ENCODE peak calls at places on chromosome 10, in seven cellular contexts. Y is right cardiac atrium, D is left lung, K is IMR-90, L is tibial artery, W is heart left ventricle, H is upper lobe of right lung. S is an unnamed sample.
A peak's percentile ranks its signal among the peaks of the same experiment; 100 is the strongest.

GRCh38 chr10:114131094-114131493 is 42.9 kb downstream of the CCDC186 start:
- DNase-seq in Y (no peak), D (no peak), K (no peak), L (no peak), W (no peak), H (no peak), S (no peak)

GRCh38 chr10:80526218-80526617 is 11.5 kb upstream of the SH2D4B start:
- DNase-seq in Y (no peak), D (no peak), K (no peak), L (no peak), W (no peak), H (no peak), S (no peak)

GRCh38 chr10:110793887-110794286 is 77.8 kb upstream of the PDCD4 start:
- DNase-seq in Y (no peak), D (no peak), K (peak; percentile 7), L (no peak), W (no peak), H (no peak), S (no peak)

GRCh38 chr10:8393531-8393930 is 339.0 kb downstream of the GATA3 start:
- DNase-seq in Y (no peak), D (no peak), K (no peak), L (no peak), W (no peak), H (no peak), S (no peak)

GRCh38 chr10:103640436-103641181 is 147.1 kb downstream of the NEURL1 start:
- DNase-seq in Y (peak; percentile 74), D (no peak), K (no peak), L (no peak), W (no peak), H (no peak), S (no peak)

GRCh38 chr10:112435013-112435619 is 11.6 kb downstream of the ZDHHC6 start:
- DNase-seq in Y (no peak), D (no peak), K (peak; percentile 60), L (no peak), W (no peak), H (no peak), S (no peak)

GRCh38 chr10:118595598-118596425 is at the start of gene PRLHR:
- DNase-seq in Y (peak; percentile 73), D (no peak), K (peak; percentile 10), L (peak; percentile 63), W (no peak), H (no peak), S (no peak)

GRCh38 chr10:11755512-11756247 is 13.5 kb downstream of the ECHDC3 start:
- DNase-seq in Y (no peak), D (no peak), K (no peak), L (peak; percentile 51), W (peak; percentile 55), H (peak; percentile 46), S (no peak)

GRCh38 chr10:108180883-108181282 is 1016.4 kb upstream of the SORCS1 start:
- DNase-seq in Y (no peak), D (no peak), K (no peak), L (no peak), W (no peak), H (no peak), S (no peak)

GRCh38 chr10:6871128-6871527 is 291.1 kb upstream of the PRKCQ start:
- DNase-seq in Y (no peak), D (no peak), K (no peak), L (no peak), W (no peak), H (no peak), S (no peak)

GRCh38 chr10:21002097-21002878 is 105.2 kb upstream of the NEBL start:
- DNase-seq in Y (no peak), D (no peak), K (peak; percentile 1), L (no peak), W (no peak), H (no peak), S (no peak)

GRCh38 chr10:6379015-6379776 is 176.5 kb downstream of the PFKFB3 start:
- DNase-seq in Y (no peak), D (no peak), K (no peak), L (no peak), W (no peak), H (no peak), S (no peak)

GRCh38 chr10:92720306-92721165 is 30.8 kb downstream of the HHEX start:
- DNase-seq in Y (no peak), D (no peak), K (no peak), L (no peak), W (no peak), H (no peak), S (no peak)

GRCh38 chr10:7085147-7085912 is 325.5 kb downstream of the SFMBT2 start:
- DNase-seq in Y (no peak), D (no peak), K (peak; percentile 64), L (no peak), W (no peak), H (no peak), S (no peak)

GRCh38 chr10:48727866-48728265 is 43.2 kb downstream of the WDFY4 start:
- DNase-seq in Y (no peak), D (no peak), K (no peak), L (no peak), W (no peak), H (no peak), S (no peak)

GRCh38 chr10:6221971-6222751 is 19.4 kb downstream of the PFKFB3 start:
- DNase-seq in Y (no peak), D (no peak), K (peak; percentile 29), L (no peak), W (no peak), H (no peak), S (no peak)

GRCh38 chr10:79148452-79149344 is 79.9 kb downstream of the ZMIZ1 start:
- DNase-seq in Y (peak; percentile 94), D (no peak), K (peak; percentile 40), L (peak; percentile 80), W (peak; percentile 89), H (peak; percentile 83), S (peak; percentile 91)
- H3K4me1 ChIP-seq in Y (peaks cover 75% of the 10 kb centered on the region), D (peaks cover 68% of the 10 kb centered on the region), K (peaks cover 67% of the 10 kb centered on the region), L (peaks cover 8% of the 10 kb centered on the region), W (peaks cover 100% of the 10 kb centered on the region), H (peaks cover 90% of the 10 kb centered on the region), S (peaks cover 3% of the 10 kb centered on the region)

GRCh38 chr10:131210181-131210580 is 101.3 kb downstream of the TCERG1L start:
- DNase-seq in Y (no peak), D (peak; percentile 33), K (no peak), L (peak; percentile 34), W (no peak), H (no peak), S (no peak)
- H3K9me3 ChIP-seq in Y (no peaks in the 10 kb centered on the region), D (no peaks in the 10 kb centered on the region), K (peaks cover 55% of the 10 kb centered on the region), L (no peaks in the 10 kb centered on the region), W (no peaks in the 10 kb centered on the region), H (no peaks in the 10 kb centered on the region), S (no peaks in the 10 kb centered on the region)

DNA sequence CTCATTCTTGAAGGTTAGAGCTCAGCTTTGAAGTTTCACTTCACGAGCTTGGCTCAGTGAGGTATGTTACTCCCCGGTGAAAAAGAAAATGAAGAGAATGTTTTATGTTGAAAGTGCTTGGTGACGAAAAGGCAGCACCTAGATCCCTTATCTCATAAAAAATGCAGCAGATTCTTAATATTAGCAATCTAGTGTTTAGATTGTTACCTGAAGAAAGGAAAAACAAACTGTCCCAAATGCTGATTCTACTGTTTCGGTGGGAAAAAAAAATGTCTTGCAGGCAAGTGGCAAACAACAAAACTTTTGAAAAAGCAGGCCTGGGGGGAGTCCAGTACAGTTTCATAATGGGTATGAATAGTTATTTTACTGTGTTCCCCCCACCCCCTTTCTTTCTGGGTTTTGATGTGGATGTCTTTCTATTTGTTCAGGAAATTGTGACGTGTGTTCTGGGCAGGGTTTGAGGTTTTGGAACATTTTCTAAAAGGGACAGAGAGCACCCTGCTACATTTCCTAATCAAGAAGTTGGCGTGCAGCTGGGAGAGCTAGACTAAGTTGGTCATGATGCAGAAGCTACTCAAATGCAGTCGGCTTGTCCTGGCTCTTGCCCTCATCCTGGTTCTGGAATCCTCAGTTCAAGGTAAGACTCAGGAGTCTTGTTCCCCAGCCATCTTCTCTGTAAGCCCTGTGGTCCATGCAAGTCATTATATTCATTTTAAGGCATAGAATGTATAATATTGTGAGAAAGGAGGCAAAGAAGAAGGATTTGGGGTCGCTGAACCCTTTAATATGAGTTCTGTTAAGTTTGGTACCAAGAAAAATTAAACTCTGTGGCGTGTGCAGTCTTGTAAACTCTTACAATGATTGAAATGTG is at the start of gene SRGN:
- DNase-seq in Y (peak; percentile 64), D (no peak), K (peak; percentile 62), L (peak; percentile 84), W (peak; percentile 74), H (no peak), S (peak; percentile 95)
- H3K4me1 ChIP-seq in Y (peaks cover 5% of the 10 kb centered on the region), D (no peaks in the 10 kb centered on the region), K (peaks cover 7% of the 10 kb centered on the region), L (no peaks in the 10 kb centered on the region), W (peaks cover 14% of the 10 kb centered on the region), H (peaks cover 16% of the 10 kb centered on the region), S (no peaks in the 10 kb centered on the region)

GRCh38 chr10:13356392-13356791 is 8.3 kb upstream of the SEPHS1 start:
- DNase-seq in Y (no peak), D (no peak), K (no peak), L (no peak), W (no peak), H (no peak), S (no peak)
- H3K9me3 ChIP-seq in Y (no peaks in the 10 kb centered on the region), D (no peaks in the 10 kb centered on the region), K (no peaks in the 10 kb centered on the region), L (no peaks in the 10 kb centered on the region), W (no peaks in the 10 kb centered on the region), H (no peaks in the 10 kb centered on the region), S (no peaks in the 10 kb centered on the region)

GRCh38 chr10:63132651-63133055 is 475 bp upstream of the NRBF2 start:
- DNase-seq in Y (no peak), D (no peak), K (no peak), L (no peak), W (no peak), H (no peak), S (no peak)

GRCh38 chr10:63133056-63133786 is at the start of gene NRBF2:
- DNase-seq in Y (peak; percentile 99), D (peak; percentile 99), K (peak; percentile 97), L (peak; percentile 98), W (peak; percentile 99), H (peak; percentile 99), S (peak; percentile 98)

GRCh38 chr10:63129888-63130287 is 3.2 kb upstream of the NRBF2 start:
- DNase-seq in Y (no peak), D (no peak), K (no peak), L (no peak), W (no peak), H (no peak), S (no peak)

GRCh38 chr10:63137306-63137705 is 4.2 kb downstream of the NRBF2 start:
- DNase-seq in Y (no peak), D (no peak), K (peak; percentile 69), L (no peak), W (no peak), H (no peak), S (no peak)

DNA sequence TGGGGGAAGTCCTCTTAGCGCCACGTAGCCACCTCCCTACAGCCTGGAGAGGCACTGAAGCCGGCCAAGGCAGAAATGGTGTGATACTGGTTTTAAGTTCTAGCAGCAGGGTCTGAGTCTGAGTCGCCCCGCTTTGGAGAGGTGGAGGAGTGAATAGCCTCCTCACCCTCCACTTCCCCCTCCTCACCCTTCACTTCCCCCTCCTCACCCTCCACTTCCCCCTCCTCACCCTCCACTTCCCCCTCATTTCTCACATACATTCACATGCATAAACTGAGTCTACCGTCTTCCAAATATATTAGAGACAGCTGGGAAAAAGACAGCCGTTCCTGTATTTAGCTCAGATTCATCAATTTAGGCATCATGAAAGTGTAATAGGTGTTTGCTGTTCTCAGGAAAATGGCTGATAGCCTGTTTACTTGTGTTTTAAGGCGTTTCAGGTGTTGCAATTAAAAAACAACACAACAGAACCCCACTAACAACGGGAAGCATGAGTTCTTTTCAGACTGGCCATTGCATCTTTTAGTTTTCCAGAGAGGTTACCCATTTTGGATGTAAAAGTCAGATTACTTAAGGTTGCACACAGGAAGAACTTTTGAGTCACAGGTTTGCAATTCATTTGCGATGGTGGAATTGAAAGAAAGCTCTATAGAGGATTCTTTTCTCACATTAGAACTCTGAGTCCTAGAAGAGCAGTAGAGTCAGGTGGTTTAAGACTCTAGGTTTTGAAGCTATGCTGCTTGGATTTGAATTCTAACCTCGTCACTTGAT is 844 bp downstream of the NRBF2 start:
- DNase-seq in Y (no peak), D (no peak), K (peak; percentile 53), L (no peak), W (no peak), H (no peak), S (no peak)
- H3K4me1 ChIP-seq in Y (no peaks in the 10 kb centered on the region), D (peaks cover 20% of the 10 kb centered on the region), K (peaks cover 2% of the 10 kb centered on the region), L (no peaks in the 10 kb centered on the region), W (peaks cover 29% of the 10 kb centered on the region), H (peaks cover 21% of the 10 kb centered on the region), S (no peaks in the 10 kb centered on the region)

S was measured in right atrium auricular region.